ENCODE peak calls at places on chromosome 19, in six cellular contexts. O, E, D, V, I and N are unnamed samples.

GRCh38 chr19:42254850-42255765 is at the start of gene ERF:
- DNase-seq in I (peak; percentile 98), D (peak; percentile 95), O (peak; percentile 87), V (peak; percentile 95), E (peak; percentile 99), N (peak; percentile 98)

GRCh38 chr19:4676955-4677731 is 7.0 kb upstream of the MYDGF start:
- DNase-seq in E (no peak), V (no peak), O (peak; percentile 52), I (no peak), D (peak; percentile 34), N (peak; percentile 62)

GRCh38 chr19:6472713-6473112 is 8.6 kb downstream of the CRB3 start:
- DNase-seq in O (no peak), V (no peak), D (no peak), E (no peak), I (no peak), N (no peak)

GRCh38 chr19:39327990-39328705 is 7.5 kb upstream of the LRFN1 start:
- DNase-seq in I (peak; percentile 95), D (peak; percentile 87), V (peak; percentile 82), E (peak; percentile 95), O (peak; percentile 62), N (peak; percentile 85)

GRCh38 chr19:1447944-1448343 is 2.0 kb upstream of the APC2 start:
- DNase-seq in V (no peak), D (no peak), I (no peak), E (no peak), O (no peak), N (no peak)

GRCh38 chr19:17052439-17052838 is 22.8 kb downstream of the HAUS8 start:
- DNase-seq in V (no peak), D (peak; percentile 64), E (no peak), I (no peak), O (peak; percentile 68), N (peak; percentile 19)

GRCh38 chr19:35352448-35353304 is 5.0 kb downstream of the FFAR1 start:
- DNase-seq in I (peak; percentile 90), V (peak; percentile 61), E (no peak), O (peak; percentile 78), D (peak; percentile 73), N (peak; percentile 81)

GRCh38 chr19:41265376-41266153 is 1.4 kb downstream of the HNRNPUL1 start:
- DNase-seq in V (peak; percentile 26), E (no peak), O (peak; percentile 12), D (peak; percentile 24), I (no peak), N (peak; percentile 60)

GRCh38 chr19:1503089-1503924 is 9.5 kb downstream of the ADAMTSL5 start:
- DNase-seq in I (no peak), V (peak; percentile 41), O (peak; percentile 53), E (no peak), D (peak; percentile 60), N (peak; percentile 73)

GRCh38 chr19:1734328-1734966 is 18.9 kb upstream of the ONECUT3 start:
- DNase-seq in V (no peak), E (no peak), D (no peak), O (no peak), I (no peak), N (no peak)

GRCh38 chr19:38389101-38389925 is 816 bp downstream of the SPRED3 start:
- DNase-seq in O (no peak), I (no peak), E (no peak), D (no peak), V (peak; percentile 29), N (no peak)

GRCh38 chr19:14090509-14091085 is at the start of gene SAMD1:
- DNase-seq in O (peak; percentile 94), I (peak; percentile 95), D (peak; percentile 93), E (peak; percentile 97), V (peak; percentile 91), N (peak; percentile 95)

GRCh38 chr19:18191640-18192062 is 1.4 kb upstream of the MPV17L2 start:
- DNase-seq in V (no peak), D (peak; percentile 22), I (peak; percentile 76), E (no peak), O (no peak), N (no peak)

GRCh38 chr19:4519521-4520277 is 1.4 kb upstream of the PLIN4 start:
- DNase-seq in O (no peak), D (peak; percentile 50), E (no peak), I (no peak), V (no peak), N (no peak)

GRCh38 chr19:41192574-41193419 is at the start of gene CYP2S1:
- DNase-seq in I (no peak), D (peak; percentile 75), E (no peak), V (no peak), O (no peak), N (peak; percentile 60)

GRCh38 chr19:5228490-5228889 is 112.1 kb downstream of the PTPRS start:
- DNase-seq in D (no peak), E (no peak), I (no peak), V (no peak), O (no peak), N (no peak)

GRCh38 chr19:54674021-54674617 is 11.3 kb downstream of the LILRB4 start:
- DNase-seq in O (peak; percentile 61), D (no peak), V (no peak), I (no peak), E (no peak), N (peak; percentile 45)

GRCh38 chr19:7459773-7460172 is 29.1 kb downstream of the PEX11G start:
- DNase-seq in E (no peak), D (no peak), V (no peak), I (no peak), O (no peak), N (no peak)

GRCh38 chr19:999379-999719 is 870 bp upstream of the GRIN3B start:
- DNase-seq in E (no peak), D (no peak), V (no peak), I (no peak), O (no peak), N (no peak)

GRCh38 chr19:51887522-51888498 is at the start of gene ZNF577:
- DNase-seq in I (peak; percentile 91), O (peak; percentile 93), D (peak; percentile 92), V (peak; percentile 73), E (peak; percentile 93), N (peak; percentile 92)

DNA sequence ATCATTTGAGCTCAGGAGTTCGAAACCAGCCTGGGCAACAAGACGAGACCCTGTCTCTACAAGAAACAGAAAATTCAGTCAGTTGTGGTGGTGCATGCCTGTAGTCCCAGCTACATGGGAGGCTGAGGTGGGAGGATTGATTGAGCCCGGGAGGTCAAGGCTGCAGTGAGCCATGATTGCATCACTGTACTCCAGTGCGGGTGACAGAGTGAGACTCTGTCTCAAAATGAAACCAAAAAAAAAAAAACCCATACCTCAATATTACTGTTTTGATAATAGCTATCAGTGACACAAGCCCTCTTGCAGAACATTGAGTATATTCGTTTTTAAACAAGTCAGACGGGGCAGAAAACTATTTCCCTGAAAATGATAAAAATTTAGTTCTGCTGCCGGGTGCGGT is 16.2 kb downstream of the ZNF791 start:
- DNase-seq in O (no peak), D (no peak), V (no peak), I (no peak), E (no peak), N (no peak)
- TF ChIP-seq POLR2A in O (no peak), D (no peak), V (no peak), I (no peak), E (no peak), N (no peak)

DNA sequence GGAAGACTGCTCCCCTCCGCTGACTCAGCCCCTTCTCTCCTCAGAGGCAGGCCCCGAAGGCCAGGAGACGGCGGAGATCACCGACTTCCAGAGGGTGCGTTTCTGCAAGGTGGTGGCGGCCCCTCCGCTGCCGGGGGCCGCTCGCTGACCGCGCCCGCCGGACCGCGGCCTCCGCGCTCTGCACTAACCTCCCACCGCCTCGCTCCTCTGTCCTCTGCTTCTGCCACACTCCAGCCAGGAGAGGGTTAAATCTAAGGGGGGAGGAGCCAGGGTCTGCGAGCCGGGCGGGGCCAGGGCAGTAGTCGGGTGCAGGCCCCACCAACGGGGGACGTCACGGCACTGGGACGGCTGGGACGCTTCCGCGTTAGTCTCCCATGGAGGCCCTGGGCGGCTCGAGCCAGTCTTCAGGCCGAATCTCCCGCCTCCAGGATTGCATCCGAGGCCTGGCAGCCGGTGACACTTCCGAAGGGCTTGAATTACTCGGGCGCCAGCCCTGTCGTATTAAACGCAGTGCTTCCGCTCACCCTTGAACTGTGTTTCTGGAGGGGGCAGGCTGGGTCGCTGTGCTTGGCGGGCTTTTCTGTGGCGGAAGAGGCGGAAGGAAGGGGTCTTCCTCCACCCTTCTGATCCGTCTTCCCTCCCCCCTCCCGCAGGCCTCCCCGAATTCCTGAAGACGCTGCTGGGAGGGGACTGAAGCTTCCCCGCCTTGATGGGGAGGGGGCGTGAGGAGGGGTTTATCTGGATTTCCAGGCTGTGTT is 1.2 kb upstream of the INAFM1 start:
- DNase-seq in O (peak; percentile 100), V (peak; percentile 91), I (peak; percentile 98), E (peak; percentile 97), D (peak; percentile 95), N (peak; percentile 92)
- TF ChIP-seq POLR2A in O (peak; percentile 98), V (peak; percentile 84), I (peak; percentile 81), E (peak; percentile 56), D (peak; percentile 97), N (peak; percentile 82)

DNA sequence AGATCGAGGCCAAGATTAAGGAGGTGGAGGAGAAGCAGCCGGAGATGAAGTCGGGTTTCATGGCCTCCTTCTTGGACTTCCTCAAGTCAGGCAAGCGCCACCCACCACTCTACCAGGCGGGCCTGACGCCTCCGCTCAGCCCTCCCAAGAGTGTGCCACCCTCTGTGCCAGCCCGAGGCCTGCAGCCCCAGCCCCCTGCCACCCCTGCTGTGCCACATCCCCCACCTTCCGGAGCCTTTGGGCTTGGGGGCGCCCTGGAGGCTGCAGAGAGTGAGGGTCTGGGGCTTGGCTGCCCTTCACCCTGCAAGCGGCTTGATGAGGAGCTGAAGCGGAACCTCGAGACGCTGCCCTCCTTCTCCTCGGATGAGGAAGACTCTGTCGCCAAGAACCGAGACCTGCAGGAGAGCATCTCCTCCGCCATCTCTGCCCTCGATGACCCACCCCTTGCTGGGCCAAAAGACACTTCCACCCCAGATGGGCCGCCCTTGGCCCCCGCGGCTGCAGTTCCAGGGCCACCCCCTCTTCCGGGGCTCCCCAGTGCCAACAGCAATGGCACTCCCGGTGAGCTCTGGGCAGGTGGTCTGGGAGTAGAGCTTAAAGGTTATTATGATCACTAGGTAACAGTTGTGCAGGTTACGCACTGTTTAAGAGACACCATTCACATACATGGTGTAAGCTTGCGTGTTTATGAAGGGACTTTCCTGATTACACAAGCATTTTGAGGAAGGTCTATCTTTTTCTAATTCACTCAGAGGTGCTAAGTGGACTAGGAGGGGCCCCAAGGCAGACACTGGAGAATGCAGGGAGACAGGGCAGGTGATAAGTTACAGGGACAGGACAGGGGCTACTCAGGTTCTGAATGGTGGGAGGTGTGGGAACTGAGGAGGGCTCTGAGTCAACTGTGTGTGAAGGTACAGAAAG is 8.7 kb downstream of the PRR12 start:
- DNase-seq in I (no peak), O (no peak), D (no peak), E (no peak), V (no peak), N (no peak)
- TF ChIP-seq POLR2A in I (no peak), O (no peak), D (no peak), E (no peak), V (no peak), N (no peak)

GRCh38 chr19:43450545-43450997 is 14.8 kb downstream of the LYPD3 start:
- DNase-seq in V (no peak), D (no peak), I (no peak), E (no peak), O (no peak), N (no peak)

GRCh38 chr19:43446746-43447489 is 18.5 kb downstream of the LYPD3 start:
- DNase-seq in D (peak; percentile 81), I (peak; percentile 93), O (peak; percentile 70), V (peak; percentile 68), E (no peak), N (peak; percentile 88)

GRCh38 chr19:43445426-43445825 is 20.0 kb downstream of the LYPD3 start:
- DNase-seq in D (no peak), I (no peak), V (no peak), O (no peak), E (no peak), N (no peak)

GRCh38 chr19:43444531-43445340 is 20.7 kb downstream of the LYPD3 start:
- DNase-seq in I (peak; percentile 24), D (no peak), O (peak; percentile 77), V (no peak), E (no peak), N (peak; percentile 72)

GRCh38 chr19:43447655-43448054 is 17.8 kb downstream of the LYPD3 start:
- DNase-seq in I (no peak), E (no peak), D (no peak), V (no peak), O (no peak), N (no peak)
- TF ChIP-seq POLR2A in I (no peak), E (no peak), D (no peak), V (no peak), O (no peak), N (no peak)